ENCODE peak calls at places on chromosomes 1 and 21, in ten cellular contexts. One of them, this sample, is unnamed. For H3K36me3, the result is how much of the 10 kb centered on the place peaks cover.

GRCh38 chr1:192238421-192238820 is 78.4 kb upstream of the RGS21 start:
- DNase-seq in left ventricle myocardium inferior: no peak
- DNase-seq in CD8-positive, alpha-beta memory T cell: no peak
- DNase-seq in suprapubic skin: no peak
- DNase-seq in heart right ventricle: no peak
- DNase-seq in Peyer's patch: no peak
- DNase-seq in cardiac muscle cell: no peak
- DNase-seq in CD8-positive, alpha-beta T cell: no peak
- DNase-seq in Caco-2: no peak
- DNase-seq in H7: no peak
- DNase-seq in this sample: no peak

GRCh38 chr1:180636138-180636537 is 4.3 kb downstream of the XPR1 start:
- DNase-seq in suprapubic skin: no peak
- DNase-seq in Caco-2: peak
- DNase-seq in H7: no peak
- DNase-seq in cardiac muscle cell: no peak
- DNase-seq in CD8-positive, alpha-beta memory T cell: no peak
- DNase-seq in left ventricle myocardium inferior: no peak
- DNase-seq in CD8-positive, alpha-beta T cell: no peak
- DNase-seq in heart right ventricle: no peak
- DNase-seq in Peyer's patch: no peak
- DNase-seq in this sample: no peak

GRCh38 chr21:44895859-44896258 is 22.4 kb upstream of the PTTG1IP start:
- DNase-seq in cardiac muscle cell: no peak
- DNase-seq in Peyer's patch: no peak
- DNase-seq in Caco-2: no peak
- DNase-seq in suprapubic skin: no peak
- DNase-seq in heart right ventricle: no peak
- DNase-seq in CD8-positive, alpha-beta T cell: no peak
- DNase-seq in CD8-positive, alpha-beta memory T cell: no peak
- DNase-seq in left ventricle myocardium inferior: peak
- DNase-seq in H7: no peak
- DNase-seq in this sample: no peak

GRCh38 chr21:39568380-39568779 is 44.4 kb upstream of the B3GALT5 start:
- DNase-seq in heart right ventricle: no peak
- DNase-seq in left ventricle myocardium inferior: no peak
- DNase-seq in H7: no peak
- DNase-seq in cardiac muscle cell: no peak
- DNase-seq in CD8-positive, alpha-beta memory T cell: no peak
- DNase-seq in CD8-positive, alpha-beta T cell: no peak
- DNase-seq in Peyer's patch: no peak
- DNase-seq in suprapubic skin: no peak
- DNase-seq in Caco-2: no peak
- DNase-seq in this sample: no peak

GRCh38 chr1:12121212-12122000 is 45.4 kb upstream of the TNFRSF1B start:
- DNase-seq in H7: no peak
- DNase-seq in CD8-positive, alpha-beta T cell: no peak
- DNase-seq in CD8-positive, alpha-beta memory T cell: peak
- DNase-seq in left ventricle myocardium inferior: no peak
- DNase-seq in Peyer's patch: no peak
- DNase-seq in heart right ventricle: no peak
- DNase-seq in cardiac muscle cell: no peak
- DNase-seq in suprapubic skin: no peak
- DNase-seq in Caco-2: no peak
- DNase-seq in this sample: no peak

GRCh38 chr1:228378453-228379164 is 28.0 kb downstream of the TRIM11 start:
- DNase-seq in left ventricle myocardium inferior: peak
- DNase-seq in heart right ventricle: peak
- DNase-seq in cardiac muscle cell: peak
- DNase-seq in CD8-positive, alpha-beta T cell: peak
- DNase-seq in Caco-2: peak
- DNase-seq in CD8-positive, alpha-beta memory T cell: peak
- DNase-seq in Peyer's patch: peak
- DNase-seq in suprapubic skin: peak
- DNase-seq in H7: peak
- DNase-seq in this sample: peak

GRCh38 chr1:6287431-6287886 is 26.6 kb upstream of the GPR153 start:
- DNase-seq in suprapubic skin: no peak
- DNase-seq in left ventricle myocardium inferior: no peak
- DNase-seq in H7: no peak
- DNase-seq in Caco-2: no peak
- DNase-seq in CD8-positive, alpha-beta T cell: no peak
- DNase-seq in CD8-positive, alpha-beta memory T cell: no peak
- DNase-seq in Peyer's patch: no peak
- DNase-seq in cardiac muscle cell: no peak
- DNase-seq in heart right ventricle: no peak
- DNase-seq in this sample: no peak

GRCh38 chr1:243725075-243725474 is 125.0 kb downstream of the AKT3 start:
- DNase-seq in CD8-positive, alpha-beta T cell: no peak
- DNase-seq in H7: no peak
- DNase-seq in Peyer's patch: no peak
- DNase-seq in suprapubic skin: no peak
- DNase-seq in cardiac muscle cell: no peak
- DNase-seq in left ventricle myocardium inferior: no peak
- DNase-seq in CD8-positive, alpha-beta memory T cell: no peak
- DNase-seq in heart right ventricle: no peak
- DNase-seq in Caco-2: no peak
- DNase-seq in this sample: no peak

GRCh38 chr1:17080085-17080759 is 26.4 kb upstream of the SDHB start:
- DNase-seq in Peyer's patch: no peak
- DNase-seq in CD8-positive, alpha-beta T cell: no peak
- DNase-seq in suprapubic skin: no peak
- DNase-seq in heart right ventricle: no peak
- DNase-seq in cardiac muscle cell: no peak
- DNase-seq in Caco-2: no peak
- DNase-seq in left ventricle myocardium inferior: no peak
- DNase-seq in H7: no peak
- DNase-seq in CD8-positive, alpha-beta memory T cell: no peak
- DNase-seq in this sample: no peak

GRCh38 chr1:1068374-1069060 is 5.6 kb downstream of the RNF223 start:
- DNase-seq in cardiac muscle cell: peak
- DNase-seq in Peyer's patch: peak
- DNase-seq in heart right ventricle: no peak
- DNase-seq in Caco-2: peak
- DNase-seq in left ventricle myocardium inferior: no peak
- DNase-seq in CD8-positive, alpha-beta T cell: peak
- DNase-seq in CD8-positive, alpha-beta memory T cell: peak
- DNase-seq in suprapubic skin: no peak
- DNase-seq in H7: no peak
- DNase-seq in this sample: peak

GRCh38 chr1:56073614-56074356 is 505.6 kb downstream of the PLPP3 start:
- DNase-seq in CD8-positive, alpha-beta T cell: no peak
- DNase-seq in H7: no peak
- DNase-seq in Peyer's patch: peak
- DNase-seq in heart right ventricle: peak
- DNase-seq in CD8-positive, alpha-beta memory T cell: no peak
- DNase-seq in cardiac muscle cell: no peak
- DNase-seq in Caco-2: no peak
- DNase-seq in left ventricle myocardium inferior: peak
- DNase-seq in suprapubic skin: peak
- DNase-seq in this sample: no peak

GRCh38 chr1:29383972-29384371 is 147.7 kb downstream of the PTPRU start:
- DNase-seq in left ventricle myocardium inferior: no peak
- DNase-seq in Caco-2: no peak
- DNase-seq in cardiac muscle cell: no peak
- DNase-seq in H7: no peak
- DNase-seq in suprapubic skin: no peak
- DNase-seq in CD8-positive, alpha-beta memory T cell: no peak
- DNase-seq in heart right ventricle: no peak
- DNase-seq in Peyer's patch: no peak
- DNase-seq in CD8-positive, alpha-beta T cell: no peak
- DNase-seq in this sample: no peak

GRCh38 chr1:6294080-6294867 is 33.4 kb upstream of the GPR153 start:
- DNase-seq in cardiac muscle cell: no peak
- DNase-seq in H7: no peak
- DNase-seq in CD8-positive, alpha-beta T cell: peak
- DNase-seq in CD8-positive, alpha-beta memory T cell: no peak
- DNase-seq in Caco-2: no peak
- DNase-seq in suprapubic skin: no peak
- DNase-seq in left ventricle myocardium inferior: no peak
- DNase-seq in Peyer's patch: no peak
- DNase-seq in heart right ventricle: no peak
- DNase-seq in this sample: no peak

GRCh38 chr1:201131398-201131797 is 4.4 kb upstream of the ASCL5 start:
- DNase-seq in heart right ventricle: no peak
- DNase-seq in left ventricle myocardium inferior: no peak
- DNase-seq in Caco-2: no peak
- DNase-seq in cardiac muscle cell: no peak
- DNase-seq in suprapubic skin: no peak
- DNase-seq in CD8-positive, alpha-beta T cell: no peak
- DNase-seq in H7: no peak
- DNase-seq in Peyer's patch: no peak
- DNase-seq in CD8-positive, alpha-beta memory T cell: no peak
- DNase-seq in this sample: no peak

GRCh38 chr21:41890355-41890754 is 11.2 kb upstream of the PRDM15 start:
- DNase-seq in CD8-positive, alpha-beta T cell: no peak
- DNase-seq in heart right ventricle: no peak
- DNase-seq in suprapubic skin: no peak
- DNase-seq in H7: no peak
- DNase-seq in Peyer's patch: no peak
- DNase-seq in Caco-2: no peak
- DNase-seq in cardiac muscle cell: no peak
- DNase-seq in CD8-positive, alpha-beta memory T cell: no peak
- DNase-seq in left ventricle myocardium inferior: no peak
- DNase-seq in this sample: no peak

GRCh38 chr1:59505596-59506028 is 208.7 kb downstream of the FGGY start:
- DNase-seq in Caco-2: no peak
- DNase-seq in cardiac muscle cell: no peak
- DNase-seq in CD8-positive, alpha-beta memory T cell: no peak
- DNase-seq in H7: no peak
- DNase-seq in left ventricle myocardium inferior: no peak
- DNase-seq in Peyer's patch: no peak
- DNase-seq in suprapubic skin: no peak
- DNase-seq in heart right ventricle: no peak
- DNase-seq in CD8-positive, alpha-beta T cell: no peak
- DNase-seq in this sample: no peak

GRCh38 chr1:193104496-193104905 is 713 bp downstream of the GLRX2 start:
- DNase-seq in CD8-positive, alpha-beta memory T cell: peak
- DNase-seq in CD8-positive, alpha-beta T cell: peak
- DNase-seq in suprapubic skin: peak
- DNase-seq in heart right ventricle: peak
- DNase-seq in Peyer's patch: peak
- DNase-seq in H7: peak
- DNase-seq in cardiac muscle cell: peak
- DNase-seq in left ventricle myocardium inferior: peak
- DNase-seq in Caco-2: peak
- DNase-seq in this sample: no peak

GRCh38 chr1:221473392-221473791 is 268.5 kb downstream of the DUSP10 start:
- DNase-seq in CD8-positive, alpha-beta T cell: no peak
- DNase-seq in H7: no peak
- DNase-seq in left ventricle myocardium inferior: no peak
- DNase-seq in heart right ventricle: no peak
- DNase-seq in CD8-positive, alpha-beta memory T cell: no peak
- DNase-seq in cardiac muscle cell: no peak
- DNase-seq in suprapubic skin: no peak
- DNase-seq in Caco-2: no peak
- DNase-seq in Peyer's patch: no peak
- DNase-seq in this sample: no peak

GRCh38 chr1:35451125-35451528 is 106.1 kb downstream of the KIAA0319L start:
- DNase-seq in left ventricle myocardium inferior: peak
- DNase-seq in heart right ventricle: peak
- DNase-seq in Peyer's patch: peak
- DNase-seq in CD8-positive, alpha-beta memory T cell: peak
- DNase-seq in H7: peak
- DNase-seq in cardiac muscle cell: peak
- DNase-seq in Caco-2: peak
- DNase-seq in CD8-positive, alpha-beta T cell: peak
- DNase-seq in suprapubic skin: peak
- DNase-seq in this sample: peak
- H3K36me3 ChIP-seq in left ventricle myocardium inferior: half or more
- H3K36me3 ChIP-seq in heart right ventricle: half or more
- H3K36me3 ChIP-seq in Peyer's patch: under half
- H3K36me3 ChIP-seq in CD8-positive, alpha-beta memory T cell: under half
- H3K36me3 ChIP-seq in H7: under half
- H3K36me3 ChIP-seq in cardiac muscle cell: under half
- H3K36me3 ChIP-seq in Caco-2: under half
- H3K36me3 ChIP-seq in CD8-positive, alpha-beta T cell: under half
- H3K36me3 ChIP-seq in suprapubic skin: under half
- H3K36me3 ChIP-seq in this sample: under half

GRCh38 chr1:9044241-9044640 is 18.0 kb upstream of the SLC2A7 start:
- DNase-seq in heart right ventricle: no peak
- DNase-seq in cardiac muscle cell: no peak
- DNase-seq in left ventricle myocardium inferior: no peak
- DNase-seq in suprapubic skin: no peak
- DNase-seq in CD8-positive, alpha-beta T cell: no peak
- DNase-seq in Peyer's patch: no peak
- DNase-seq in CD8-positive, alpha-beta memory T cell: no peak
- DNase-seq in H7: no peak
- DNase-seq in Caco-2: no peak
- DNase-seq in this sample: no peak
- H3K36me3 ChIP-seq in heart right ventricle: under half
- H3K36me3 ChIP-seq in cardiac muscle cell: under half
- H3K36me3 ChIP-seq in left ventricle myocardium inferior: under half
- H3K36me3 ChIP-seq in suprapubic skin: under half
- H3K36me3 ChIP-seq in CD8-positive, alpha-beta T cell: under half
- H3K36me3 ChIP-seq in Peyer's patch: under half
- H3K36me3 ChIP-seq in CD8-positive, alpha-beta memory T cell: under half
- H3K36me3 ChIP-seq in H7: under half
- H3K36me3 ChIP-seq in Caco-2: under half
- H3K36me3 ChIP-seq in this sample: under half

DNA sequence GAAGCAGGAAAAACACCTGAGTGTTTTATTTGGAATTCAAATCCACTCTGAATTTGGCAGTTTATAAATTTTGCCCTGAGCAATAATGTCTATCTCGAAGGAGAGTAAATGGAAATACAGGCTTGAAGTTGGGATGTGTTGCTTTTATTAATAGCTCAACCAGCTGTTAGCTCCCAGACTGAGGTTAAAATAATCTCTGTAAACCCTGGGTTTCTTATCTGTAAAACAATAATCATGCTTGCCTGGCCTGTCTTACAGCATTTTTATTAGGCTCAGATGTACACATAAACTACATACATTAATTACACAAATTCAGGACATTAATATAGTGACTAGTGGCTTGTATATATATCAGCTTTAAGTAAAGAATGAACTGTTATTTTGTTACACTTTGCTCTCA is 148.5 kb downstream of the GALNT2 start:
- DNase-seq in Caco-2: no peak
- DNase-seq in Peyer's patch: no peak
- DNase-seq in cardiac muscle cell: no peak
- DNase-seq in suprapubic skin: no peak
- DNase-seq in heart right ventricle: no peak
- DNase-seq in left ventricle myocardium inferior: no peak
- DNase-seq in CD8-positive, alpha-beta memory T cell: no peak
- DNase-seq in CD8-positive, alpha-beta T cell: no peak
- DNase-seq in H7: no peak
- DNase-seq in this sample: no peak
- H3K36me3 ChIP-seq in Caco-2: under half
- H3K36me3 ChIP-seq in Peyer's patch: under half
- H3K36me3 ChIP-seq in cardiac muscle cell: under half
- H3K36me3 ChIP-seq in suprapubic skin: under half
- H3K36me3 ChIP-seq in heart right ventricle: under half
- H3K36me3 ChIP-seq in left ventricle myocardium inferior: under half
- H3K36me3 ChIP-seq in CD8-positive, alpha-beta memory T cell: under half
- H3K36me3 ChIP-seq in CD8-positive, alpha-beta T cell: under half
- H3K36me3 ChIP-seq in H7: under half
- H3K36me3 ChIP-seq in this sample: under half

DNA sequence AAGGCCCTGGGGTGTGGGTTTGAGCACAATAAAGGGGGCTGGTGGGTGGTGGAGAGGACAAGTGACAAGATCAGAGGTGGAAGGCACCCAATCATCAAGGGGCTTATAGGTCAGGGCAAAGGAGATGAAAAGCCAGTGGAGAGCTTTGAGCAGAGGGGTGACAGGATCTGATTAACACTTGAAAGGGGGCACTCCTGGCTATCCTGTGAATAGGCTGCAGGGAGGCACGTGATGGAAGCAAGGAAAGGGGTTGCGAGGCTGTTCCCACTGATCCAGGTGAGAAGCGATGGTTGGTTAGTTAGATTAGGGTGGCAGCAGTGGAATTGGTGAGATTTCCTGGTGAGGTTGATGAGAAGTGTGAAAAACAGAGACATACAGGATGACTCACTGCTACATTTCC is 80.6 kb downstream of the WLS start:
- DNase-seq in H7: peak
- DNase-seq in suprapubic skin: no peak
- DNase-seq in cardiac muscle cell: no peak
- DNase-seq in CD8-positive, alpha-beta memory T cell: no peak
- DNase-seq in left ventricle myocardium inferior: no peak
- DNase-seq in Peyer's patch: no peak
- DNase-seq in Caco-2: no peak
- DNase-seq in heart right ventricle: no peak
- DNase-seq in CD8-positive, alpha-beta T cell: no peak
- DNase-seq in this sample: no peak
- H3K36me3 ChIP-seq in H7: under half
- H3K36me3 ChIP-seq in suprapubic skin: half or more
- H3K36me3 ChIP-seq in cardiac muscle cell: under half
- H3K36me3 ChIP-seq in CD8-positive, alpha-beta memory T cell: under half
- H3K36me3 ChIP-seq in left ventricle myocardium inferior: half or more
- H3K36me3 ChIP-seq in Peyer's patch: under half
- H3K36me3 ChIP-seq in Caco-2: under half
- H3K36me3 ChIP-seq in heart right ventricle: half or more
- H3K36me3 ChIP-seq in CD8-positive, alpha-beta T cell: under half
- H3K36me3 ChIP-seq in this sample: under half

This sample was measured in effector memory CD4-positive, alpha-beta T cell.